ENCODE peak calls at places on chromosomes 16 and 17, in six cellular contexts. C, S, Q, J, B and N are unnamed samples. For H3K4me1, the result is how much of the 10 kb centered on the place peaks cover.

GRCh38 chr16:50933257-50933656 is 191.4 kb downstream of the CYLD start:
- DNase-seq in C (no peak), S (no peak), Q (no peak), J (no peak), B (no peak), N (no peak)

GRCh38 chr16:81810361-81810760 is 31.3 kb downstream of the PLCG2 start:
- DNase-seq in C (no peak), S (no peak), Q (no peak), J (no peak), B (no peak), N (no peak)

GRCh38 chr16:1452530-1452929 is 8.2 kb upstream of the CCDC154 start:
- DNase-seq in C (no peak), S (no peak), Q (no peak), J (no peak), B (no peak), N (no peak)

GRCh38 chr16:73026754-73027654 is 20.9 kb downstream of the ZFHX3 start:
- DNase-seq in C (no peak), S (no peak), Q (no peak), J (no peak), B (no peak), N (no peak)

GRCh38 chr16:72783716-72784320 is 264.1 kb downstream of the ZFHX3 start:
- DNase-seq in C (no peak), S (no peak), Q (no peak), J (no peak), B (no peak), N (no peak)

GRCh38 chr17:34241062-34241461 is 14.0 kb upstream of the CCL2 start:
- DNase-seq in C (no peak), S (no peak), Q (peak), J (peak), B (no peak), N (no peak)

GRCh38 chr16:67278773-67279295 is 498 bp upstream of the PLEKHG4 start:
- DNase-seq in C (no peak), S (peak), Q (no peak), J (no peak), B (peak), N (no peak)

GRCh38 chr16:1657841-1658240 is 20.2 kb upstream of the JPT2 start:
- DNase-seq in C (no peak), S (no peak), Q (no peak), J (no peak), B (no peak), N (no peak)

GRCh38 chr17:60165976-60166375 is 16.2 kb downstream of the CA4 start:
- DNase-seq in C (no peak), S (peak), Q (no peak), J (no peak), B (no peak), N (no peak)

GRCh38 chr17:78041401-78042179 is 83.1 kb downstream of the TNRC6C start:
- DNase-seq in C (no peak), S (no peak), Q (no peak), J (no peak), B (no peak), N (no peak)

GRCh38 chr16:84881702-84882521 is 62.1 kb downstream of the CRISPLD2 start:
- DNase-seq in C (no peak), S (no peak), Q (peak), J (peak), B (no peak), N (no peak)

GRCh38 chr17:2041561-2042354 is at the start of gene OVCA2:
- DNase-seq in C (peak), S (peak), Q (peak), J (peak), B (peak), N (peak)

GRCh38 chr16:50244140-50244503 is 22.2 kb upstream of the ADCY7 start:
- DNase-seq in C (no peak), S (no peak), Q (no peak), J (no peak), B (no peak), N (no peak)

GRCh38 chr17:731943-732787 is at the start of gene TLCD3A:
- DNase-seq in C (no peak), S (peak), Q (peak), J (peak), B (peak), N (no peak)

GRCh38 chr16:68664297-68664696 is 19.2 kb downstream of the CDH3 start:
- DNase-seq in C (no peak), S (no peak), Q (no peak), J (no peak), B (no peak), N (no peak)

GRCh38 chr16:74862743-74863244 is 88.2 kb upstream of the FA2H start:
- DNase-seq in C (peak), S (peak), Q (no peak), J (no peak), B (no peak), N (no peak)

GRCh38 chr17:78374631-78375274 is 3.7 kb upstream of the PGS1 start:
- DNase-seq in C (no peak), S (no peak), Q (no peak), J (no peak), B (no peak), N (no peak)

GRCh38 chr16:67571981-67572431 is 9.7 kb downstream of the CTCF start:
- DNase-seq in C (no peak), S (no peak), Q (no peak), J (no peak), B (no peak), N (no peak)

GRCh38 chr17:35467824-35468223 is 19.3 kb upstream of the SLFN13 start:
- DNase-seq in C (no peak), S (peak), Q (no peak), J (no peak), B (peak), N (no peak)

GRCh38 chr16:74667215-74667765 is 613 bp upstream of the RFWD3 start:
- DNase-seq in C (no peak), S (peak), Q (peak), J (peak), B (peak), N (no peak)

GRCh38 chr16:24969071-24969470 is 46.1 kb downstream of the ARHGAP17 start:
- DNase-seq in C (no peak), S (no peak), Q (no peak), J (no peak), B (no peak), N (no peak)

GRCh38 chr16:84266451-84266850 is 26.6 kb upstream of the KCNG4 start:
- DNase-seq in C (peak), S (peak), Q (peak), J (no peak), B (peak), N (peak)

GRCh38 chr16:88700636-88701482 is 5.3 kb downstream of the RNF166 start:
- DNase-seq in C (no peak), S (peak), Q (peak), J (peak), B (peak), N (peak)

GRCh38 chr16:73151225-73151624 is 103.3 kb upstream of the ZFHX3 start:
- DNase-seq in C (no peak), S (no peak), Q (no peak), J (no peak), B (no peak), N (no peak)

GRCh38 chr17:19676901-19677300 is 28.4 kb downstream of the ALDH3A2 start:
- DNase-seq in C (no peak), S (no peak), Q (no peak), J (no peak), B (no peak), N (no peak)

GRCh38 chr16:2451851-2452320 is 8.0 kb upstream of the TEDC2 start:
- DNase-seq in C (no peak), S (no peak), Q (no peak), J (no peak), B (peak), N (no peak)

GRCh38 chr17:76537288-76537577 is 276 bp downstream of the CYGB start:
- DNase-seq in C (no peak), S (no peak), Q (no peak), J (no peak), B (no peak), N (no peak)

GRCh38 chr17:45132569-45133463 is 501 bp upstream of the PLCD3 start:
- DNase-seq in C (peak), S (peak), Q (peak), J (peak), B (peak), N (peak)

DNA sequence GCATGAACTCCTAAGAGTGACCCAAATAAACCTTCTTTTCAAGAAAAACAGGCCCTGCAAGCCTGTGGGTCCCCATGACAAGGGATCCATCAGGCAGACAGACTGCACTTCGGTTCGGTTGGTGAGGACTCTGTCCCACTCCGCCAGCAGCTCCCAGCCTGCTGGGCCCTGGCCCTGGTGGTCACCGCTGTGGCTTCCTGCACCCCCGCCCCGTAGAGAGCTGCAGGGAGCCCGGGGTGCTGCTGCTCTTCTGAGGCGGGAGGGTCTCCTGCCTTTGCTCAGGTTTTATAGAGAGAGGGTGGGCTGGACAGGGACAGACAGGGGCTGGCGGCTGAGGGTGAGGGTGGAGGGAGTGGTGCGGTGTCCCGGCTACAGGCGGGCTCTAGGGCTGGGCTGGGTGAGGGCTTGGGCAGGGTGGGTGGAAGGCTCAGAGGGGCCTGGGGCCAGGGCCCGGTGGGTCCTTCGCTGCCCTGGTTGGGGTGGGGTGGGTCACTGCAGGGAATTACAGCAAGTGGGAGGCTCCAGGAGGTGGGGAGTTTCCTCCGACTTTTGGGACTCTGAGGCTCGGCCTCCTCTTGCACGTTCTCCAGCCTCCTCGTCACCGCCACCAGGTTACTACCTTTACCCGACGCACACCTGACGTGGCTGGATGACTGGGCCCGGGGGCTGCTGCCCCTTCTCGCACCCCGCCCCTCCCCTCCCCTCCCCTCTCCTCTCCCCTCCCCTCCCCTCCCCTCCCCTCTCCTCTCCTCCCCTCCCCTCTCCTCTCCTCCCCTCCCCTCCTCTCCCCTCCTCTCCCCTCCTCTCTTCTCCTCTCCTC is 90.2 kb upstream of the CBX4 start:
- DNase-seq in C (no peak), S (no peak), Q (no peak), J (no peak), B (no peak), N (no peak)
- H3K4me3 ChIP-seq in C (no peak), S (no peak), Q (no peak), J (no peak), B (no peak), N (peak)

DNA sequence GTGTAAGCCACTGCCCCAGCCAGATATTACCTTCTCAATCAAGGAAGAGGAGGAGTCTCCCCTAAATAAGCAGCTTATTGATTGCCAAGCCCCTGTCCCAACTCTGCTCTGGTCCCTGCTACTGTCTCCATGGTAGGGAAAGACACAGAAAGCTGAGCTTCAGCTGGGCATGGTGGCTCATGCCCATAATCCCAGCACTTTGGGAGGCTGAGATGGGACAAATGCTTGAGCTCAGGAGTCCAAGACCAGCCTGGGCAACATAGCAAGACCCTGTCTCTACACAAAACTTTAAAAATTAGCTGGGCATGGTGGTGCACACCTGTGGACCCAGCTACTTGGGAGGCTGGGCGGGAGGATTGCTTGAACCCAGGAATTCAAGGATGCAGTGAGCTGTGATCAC is 6.6 kb downstream of the JUP start:
- DNase-seq in C (no peak), S (no peak), Q (no peak), J (no peak), B (no peak), N (no peak)
- H3K4me1 ChIP-seq in C (half or more), S (under half), Q (half or more), J (under half), B (under half), N (under half)

GRCh38 chr17:17959520-17960361 is 12.5 kb downstream of the TOM1L2 start:
- DNase-seq in C (no peak), S (peak), Q (no peak), J (no peak), B (no peak), N (no peak)

GRCh38 chr17:17963694-17964436 is 8.3 kb downstream of the TOM1L2 start:
- DNase-seq in C (no peak), S (no peak), Q (no peak), J (no peak), B (no peak), N (no peak)

GRCh38 chr17:17963066-17963465 is 9.1 kb downstream of the TOM1L2 start:
- DNase-seq in C (no peak), S (no peak), Q (no peak), J (no peak), B (no peak), N (no peak)

GRCh38 chr17:17957584-17957916 is 14.7 kb downstream of the TOM1L2 start:
- DNase-seq in C (no peak), S (no peak), Q (no peak), J (no peak), B (no peak), N (no peak)

GRCh38 chr17:17960500-17961050 is 11.6 kb downstream of the TOM1L2 start:
- DNase-seq in C (no peak), S (no peak), Q (no peak), J (no peak), B (no peak), N (no peak)
- H3K4me3 ChIP-seq in C (no peak), S (no peak), Q (no peak), J (no peak), B (peak), N (no peak)

GRCh38 chr17:81417049-81417878 is 22.0 kb downstream of the BAHCC1 start:
- DNase-seq in C (no peak), S (no peak), Q (no peak), J (peak), B (no peak), N (peak)

GRCh38 chr17:81415681-81416080 is 20.4 kb downstream of the BAHCC1 start:
- DNase-seq in C (no peak), S (no peak), Q (no peak), J (no peak), B (no peak), N (no peak)

GRCh38 chr17:81414751-81415516 is 19.7 kb downstream of the BAHCC1 start:
- DNase-seq in C (no peak), S (no peak), Q (no peak), J (no peak), B (no peak), N (no peak)

GRCh38 chr17:81417879-81418709 is 22.8 kb downstream of the BAHCC1 start:
- DNase-seq in C (no peak), S (no peak), Q (no peak), J (no peak), B (no peak), N (no peak)

GRCh38 chr17:81416612-81417011 is 21.4 kb downstream of the BAHCC1 start:
- DNase-seq in C (no peak), S (no peak), Q (no peak), J (no peak), B (no peak), N (no peak)
- H3K4me1 ChIP-seq in C (under half), S (under half), Q (half or more), J (under half), B (under half), N (under half)

DNA sequence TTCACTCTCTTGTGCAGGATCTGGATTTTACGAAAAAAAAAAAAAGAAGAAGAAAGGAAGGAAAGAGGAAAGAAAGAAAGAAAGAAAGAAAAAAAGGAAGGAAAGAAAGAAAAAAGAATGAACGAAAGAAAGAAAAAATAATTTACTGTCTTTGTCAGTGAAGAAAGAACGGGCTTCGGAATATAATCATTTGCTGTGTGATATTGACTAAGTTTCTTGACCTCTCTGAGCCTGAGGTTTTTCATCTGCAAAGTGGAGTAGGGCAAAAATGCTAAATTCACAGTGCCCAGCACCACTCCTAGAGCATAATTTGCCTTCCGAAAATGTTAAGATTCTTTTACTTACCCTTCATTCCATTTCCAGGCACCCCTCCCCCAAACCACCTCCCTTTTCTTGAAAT is 333 bp upstream of the CCR10 start:
- DNase-seq in C (no peak), S (no peak), Q (no peak), J (no peak), B (no peak), N (no peak)
- H3K4me3 ChIP-seq in C (peak), S (no peak), Q (peak), J (peak), B (peak), N (peak)

DNA sequence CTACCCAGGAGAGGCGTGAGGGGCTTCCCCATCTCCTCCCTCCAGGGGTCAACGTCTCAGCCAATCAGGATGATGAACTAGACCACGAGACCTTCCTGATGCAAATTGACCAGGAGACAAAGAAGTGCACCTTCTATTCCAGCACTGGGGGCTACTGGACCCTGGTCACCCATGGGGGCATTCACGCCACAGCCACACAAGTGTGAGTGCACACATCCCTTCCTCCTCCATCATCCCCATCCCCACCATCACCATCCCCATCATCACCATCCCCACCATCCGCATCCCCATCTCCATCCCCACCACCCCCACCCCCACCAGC is 6.8 kb downstream of the FSCN2 start:
- DNase-seq in C (no peak), S (no peak), Q (no peak), J (no peak), B (peak), N (no peak)
- H3K4me1 ChIP-seq in C (under half), S (under half), Q (under half), J (under half), B (under half), N (under half)

GRCh38 chr16:57062329-57062728 is 30.1 kb upstream of the CPNE2 start:
- DNase-seq in C (no peak), S (no peak), Q (peak), J (no peak), B (no peak), N (no peak)

GRCh38 chr16:57054771-57055170 is 37.6 kb upstream of the CPNE2 start:
- DNase-seq in C (no peak), S (no peak), Q (no peak), J (no peak), B (no peak), N (no peak)

GRCh38 chr16:57060323-57061083 is 31.9 kb upstream of the CPNE2 start:
- DNase-seq in C (no peak), S (no peak), Q (no peak), J (no peak), B (no peak), N (no peak)

GRCh38 chr16:57061084-57061905 is 31.1 kb upstream of the CPNE2 start:
- DNase-seq in C (no peak), S (no peak), Q (peak), J (peak), B (no peak), N (peak)

GRCh38 chr16:57058291-57058861 is 34.0 kb upstream of the CPNE2 start:
- DNase-seq in C (no peak), S (no peak), Q (no peak), J (no peak), B (no peak), N (no peak)
- H3K4me3 ChIP-seq in C (no peak), S (no peak), Q (no peak), J (no peak), B (no peak), N (no peak)

GRCh38 chr16:79690159-79690558 is 89.6 kb upstream of the MAF start:
- DNase-seq in C (no peak), S (no peak), Q (no peak), J (no peak), B (no peak), N (no peak)

GRCh38 chr16:79691001-79691400 is 90.5 kb upstream of the MAF start:
- DNase-seq in C (no peak), S (no peak), Q (no peak), J (no peak), B (no peak), N (no peak)

GRCh38 chr16:79685871-79686270 is 85.3 kb upstream of the MAF start:
- DNase-seq in C (no peak), S (no peak), Q (no peak), J (no peak), B (no peak), N (no peak)

GRCh38 chr16:79687249-79687768 is 86.8 kb upstream of the MAF start:
- DNase-seq in C (no peak), S (peak), Q (no peak), J (no peak), B (no peak), N (no peak)
- H3K4me1 ChIP-seq in C (under half), S (under half), Q (under half), J (under half), B (under half), N (under half)

DNA sequence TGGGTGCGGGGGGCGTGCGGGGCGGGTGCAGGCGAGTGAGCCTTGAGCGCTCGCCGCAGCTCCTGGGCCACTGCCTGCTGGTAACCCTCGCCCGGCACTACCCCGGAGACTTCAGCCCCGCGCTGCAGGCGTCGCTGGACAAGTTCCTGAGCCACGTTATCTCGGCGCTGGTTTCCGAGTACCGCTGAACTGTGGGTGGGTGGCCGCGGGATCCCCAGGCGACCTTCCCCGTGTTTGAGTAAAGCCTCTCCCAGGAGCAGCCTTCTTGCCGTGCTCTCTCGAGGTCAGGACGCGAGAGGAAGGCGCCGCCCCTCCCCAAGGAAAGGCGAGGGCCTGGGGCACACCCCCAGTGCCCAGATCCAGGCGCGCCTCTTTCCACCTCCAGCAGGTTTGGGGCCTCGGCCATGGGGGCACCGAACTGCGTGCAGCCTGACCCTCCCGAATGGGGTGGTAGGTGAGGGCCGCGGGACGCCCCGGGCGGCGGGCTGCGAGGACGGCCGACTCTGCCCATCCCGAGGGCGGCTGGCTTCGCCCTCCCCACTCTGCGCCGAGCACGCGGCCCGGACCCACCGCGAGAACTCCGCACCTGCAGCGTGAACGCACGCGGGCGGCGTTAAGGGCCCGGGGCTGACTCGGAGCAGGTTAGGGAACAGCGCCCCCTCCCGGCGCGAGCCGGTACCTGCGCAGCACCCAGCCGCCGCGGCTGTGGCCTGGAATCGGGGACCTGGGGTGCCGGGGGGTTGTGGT is 835 bp downstream of the HBQ1 start:
- DNase-seq in C (peak), S (peak), Q (peak), J (peak), B (peak), N (no peak)
- H3K4me3 ChIP-seq in C (no peak), S (no peak), Q (peak), J (peak), B (peak), N (peak)